ENCODE peak calls at places on chromosomes 3 and 15, in seven cellular contexts. C, A, D, Z, P, M and F are unnamed samples.

GRCh38 chr3:96959902-96960596 is 145.7 kb downstream of the EPHA6 start:
- DNase-seq in C (no peak), A (no peak), D (no peak), Z (no peak), P (no peak), M (no peak), F (no peak)

GRCh38 chr3:166013073-166013679 is 176.0 kb upstream of the BCHE start:
- DNase-seq in C (no peak), A (peak; percentile 32), D (no peak), Z (no peak), P (no peak), M (peak; percentile 60), F (peak; percentile 63)

GRCh38 chr3:100023150-100023549 is 91.2 kb downstream of the FILIP1L start:
- DNase-seq in C (no peak), A (no peak), D (no peak), Z (no peak), P (no peak), M (no peak), F (no peak)

GRCh38 chr15:88604381-88604951 is 16.7 kb upstream of the AEN start:
- DNase-seq in C (no peak), A (peak; percentile 32), D (no peak), Z (no peak), P (no peak), M (no peak), F (no peak)

GRCh38 chr3:131163-131889 is 65.2 kb upstream of the CHL1 start:
- DNase-seq in C (no peak), A (no peak), D (no peak), Z (no peak), P (peak; percentile 37), M (no peak), F (no peak)

GRCh38 chr3:184448321-184449160 is 68.7 kb downstream of the CHRD start:
- DNase-seq in C (no peak), A (no peak), D (no peak), Z (no peak), P (no peak), M (no peak), F (no peak)

GRCh38 chr3:11690863-11691833 is 47.4 kb upstream of the VGLL4 start:
- DNase-seq in C (no peak), A (no peak), D (no peak), Z (no peak), P (no peak), M (no peak), F (no peak)

GRCh38 chr15:90838544-90838943 is 29.8 kb upstream of the FURIN start:
- DNase-seq in C (no peak), A (no peak), D (no peak), Z (no peak), P (no peak), M (no peak), F (no peak)

GRCh38 chr15:59828262-59828661 is 139.1 kb upstream of the BNIP2 start:
- DNase-seq in C (no peak), A (no peak), D (no peak), Z (no peak), P (no peak), M (no peak), F (no peak)

GRCh38 chr15:81312790-81313543 is 11.0 kb downstream of the STARD5 start:
- DNase-seq in C (peak; percentile 67), A (peak; percentile 55), D (no peak), Z (no peak), P (peak; percentile 82), M (no peak), F (no peak)

GRCh38 chr3:150251654-150252053 is 156.4 kb upstream of the TSC22D2 start:
- DNase-seq in C (no peak), A (no peak), D (no peak), Z (no peak), P (no peak), M (peak; percentile 45), F (no peak)

GRCh38 chr3:65593780-65594752 is 444.7 kb downstream of the MAGI1 start:
- DNase-seq in C (no peak), A (no peak), D (no peak), Z (no peak), P (no peak), M (no peak), F (no peak)

GRCh38 chr15:85543741-85544155 is 163.3 kb downstream of the AKAP13 start:
- DNase-seq in C (peak; percentile 73), A (peak; percentile 5), D (peak; percentile 47), Z (peak; percentile 55), P (peak; percentile 66), M (no peak), F (peak; percentile 24)

GRCh38 chr3:112973325-112974177 is 1.4 kb downstream of the CD200R1 start:
- DNase-seq in C (no peak), A (no peak), D (no peak), Z (no peak), P (no peak), M (no peak), F (peak; percentile 14)